ENCODE peak calls at places on chromosomes 11 and 22, in five cellular contexts. V is A549; O is NCI-H2171; K is activated CD8-positive, alpha-beta memory T cell treated with anti-CD3 and anti-CD28 coated beads, Interleukin-2, amount 50 U/mL, for 4 hours; Q is iris pigment epithelial cell. F is an unnamed sample.
A peak's percentile ranks its signal among the peaks of the same experiment; 100 is the strongest.

GRCh38 chr22:40396882-40397281 is 26.5 kb downstream of the SGSM3 start:
- DNase-seq in K (no peak), Q (peak; percentile 55), O (peak; percentile 83), V (no peak), F (no peak)

GRCh38 chr11:68039526-68040086 is 781 bp downstream of the TCIRG1 start:
- DNase-seq in K (no peak), Q (no peak), V (no peak), O (no peak), F (peak; percentile 46)

GRCh38 chr11:10651579-10652361 is 41.8 kb downstream of the IRAG1 start:
- DNase-seq in K (no peak), O (no peak), V (no peak), Q (peak; percentile 57), F (no peak)

GRCh38 chr11:72820439-72821139 is 6.4 kb downstream of the ATG16L2 start:
- DNase-seq in O (no peak), Q (no peak), K (no peak), V (no peak), F (no peak)

GRCh38 chr11:61153593-61154090 is 7.6 kb downstream of the VPS37C start:
- DNase-seq in K (no peak), V (no peak), Q (peak; percentile 60), O (no peak), F (peak; percentile 15)

GRCh38 chr22:45034156-45034555 is 24.4 kb upstream of the PHF21B start:
- DNase-seq in Q (no peak), V (no peak), O (no peak), K (no peak), F (no peak)

GRCh38 chr11:71418643-71419042 is 29.6 kb downstream of the DHCR7 start:
- DNase-seq in V (no peak), Q (no peak), O (no peak), K (no peak), F (no peak)

GRCh38 chr22:22802346-22802970 is 85.2 kb upstream of the IGLL5 start:
- DNase-seq in K (peak; percentile 52), Q (no peak), O (no peak), V (peak; percentile 14), F (no peak)

GRCh38 chr22:44214764-44215163 is 34.0 kb downstream of the PARVG start:
- DNase-seq in V (no peak), Q (no peak), K (no peak), O (no peak), F (no peak)

GRCh38 chr11:1165256-1166041 is 7.7 kb downstream of the MUC5AC start:
- DNase-seq in O (no peak), K (peak; percentile 13), V (no peak), Q (no peak), F (peak; percentile 41)

GRCh38 chr11:32422545-32422944 is 12.8 kb downstream of the WT1 start:
- DNase-seq in V (no peak), Q (no peak), O (no peak), K (no peak), F (no peak)

GRCh38 chr11:2233693-2234455 is 36.5 kb downstream of the ASCL2 start:
- DNase-seq in Q (no peak), V (no peak), K (no peak), O (no peak), F (no peak)

GRCh38 chr11:128716661-128717210 is 22.9 kb downstream of the FLI1 start:
- DNase-seq in K (no peak), V (no peak), O (no peak), Q (peak; percentile 74), F (no peak)

F was measured in CD14-positive monocyte.